ENCODE peak calls at places on chromosome 1, in four cellular contexts. C, G, T and E are unnamed samples.

GRCh38 chr1:28428012-28428411 is 58.5 kb downstream of the PHACTR4 start:
- DNase-seq in C (no peak), G (no peak), T (no peak), E (no peak)

GRCh38 chr1:234149217-234149616 is 224.0 kb upstream of the COA6 start:
- DNase-seq in C (no peak), G (no peak), T (no peak), E (no peak)

GRCh38 chr1:197750366-197750765 is 24.9 kb downstream of the DENND1B start:
- DNase-seq in C (no peak), G (no peak), T (no peak), E (no peak)

GRCh38 chr1:160018900-160019299 is 12.9 kb downstream of the PIGM start:
- DNase-seq in C (no peak), G (no peak), T (no peak), E (peak; percentile 38)

GRCh38 chr1:229693124-229693523 is 67.1 kb downstream of the URB2 start:
- DNase-seq in C (peak; percentile 27), G (no peak), T (no peak), E (no peak)

GRCh38 chr1:81600363-81600762 is 200.4 kb upstream of the ADGRL2 start:
- DNase-seq in C (no peak), G (no peak), T (no peak), E (no peak)

GRCh38 chr1:61887076-61887867 is 145.0 kb downstream of the PATJ start:
- DNase-seq in C (peak; percentile 11), G (no peak), T (no peak), E (peak; percentile 8)

GRCh38 chr1:178451529-178451928 is 45.2 kb downstream of the CLEC20A start:
- DNase-seq in C (no peak), G (no peak), T (no peak), E (peak; percentile 42)

GRCh38 chr1:110339427-110340206 is 440 bp downstream of the RBM15 start:
- DNase-seq in C (peak; percentile 45), G (peak; percentile 72), T (no peak), E (peak; percentile 39)

GRCh38 chr1:179082308-179083030 is 599 bp downstream of the TOR3A start:
- DNase-seq in C (peak; percentile 28), G (peak; percentile 72), T (peak; percentile 31), E (peak; percentile 16)

GRCh38 chr1:53583903-53584210 is 124.7 kb downstream of the DMRTB1 start:
- DNase-seq in C (no peak), G (peak; percentile 37), T (peak; percentile 4), E (no peak)
- H3K4me3 ChIP-seq in C (no peak overlapping the region), G (no peak overlapping the region), T (no peak overlapping the region), E (no peak overlapping the region)

GRCh38 chr1:242184955-242185354 is 186.1 kb upstream of the MAP1LC3C start:
- DNase-seq in C (no peak), G (no peak), T (no peak), E (no peak)

DNA sequence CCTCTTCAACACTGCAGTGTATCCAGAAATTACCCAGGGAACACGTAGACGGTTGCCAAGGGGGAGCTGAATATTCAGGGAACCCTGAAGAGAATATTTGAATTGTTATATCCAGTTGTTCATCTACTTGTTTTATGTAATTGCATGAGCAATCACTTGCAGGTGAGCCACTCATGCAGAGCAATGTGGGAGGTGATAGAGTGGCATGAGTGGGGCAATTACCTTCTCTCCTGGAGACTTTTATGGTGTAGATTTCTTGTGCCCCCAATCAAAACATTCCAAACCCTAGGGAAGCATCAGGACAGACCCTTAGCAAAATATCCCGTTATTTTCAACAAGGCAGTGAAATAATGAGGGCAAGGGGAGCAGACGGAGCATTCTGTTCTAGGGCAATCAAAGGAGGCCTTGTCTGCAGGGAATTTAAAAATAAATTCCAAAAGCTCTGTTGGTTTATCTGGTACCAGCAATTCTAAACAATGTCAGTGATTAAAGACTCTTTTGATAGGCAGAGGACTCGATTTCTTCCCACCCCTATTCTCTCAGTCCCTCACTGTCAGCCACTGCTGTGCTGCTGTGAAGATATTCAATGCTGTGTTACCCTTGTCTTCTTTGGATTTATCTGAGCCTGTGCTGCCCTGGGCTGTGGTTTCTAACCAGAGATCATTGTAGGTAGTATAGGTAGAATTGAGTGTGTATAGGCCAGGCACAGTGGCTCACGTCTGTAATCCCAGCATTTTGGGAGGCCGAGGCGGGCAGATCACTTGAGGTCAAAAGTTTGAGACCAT is 180.2 kb upstream of the MAP1LC3C start:
- DNase-seq in C (no peak), G (no peak), T (no peak), E (no peak)
- H3K4me3 ChIP-seq in C (no peak overlapping the region), G (no peak overlapping the region), T (no peak overlapping the region), E (no peak overlapping the region)

GRCh38 chr1:19462781-19463180 is 22.6 kb downstream of the CAPZB start:
- DNase-seq in C (no peak), G (no peak), T (no peak), E (no peak)
- H3K4me3 ChIP-seq in C (no peak overlapping the region), G (no peak overlapping the region), T (no peak overlapping the region), E (no peak overlapping the region)

DNA sequence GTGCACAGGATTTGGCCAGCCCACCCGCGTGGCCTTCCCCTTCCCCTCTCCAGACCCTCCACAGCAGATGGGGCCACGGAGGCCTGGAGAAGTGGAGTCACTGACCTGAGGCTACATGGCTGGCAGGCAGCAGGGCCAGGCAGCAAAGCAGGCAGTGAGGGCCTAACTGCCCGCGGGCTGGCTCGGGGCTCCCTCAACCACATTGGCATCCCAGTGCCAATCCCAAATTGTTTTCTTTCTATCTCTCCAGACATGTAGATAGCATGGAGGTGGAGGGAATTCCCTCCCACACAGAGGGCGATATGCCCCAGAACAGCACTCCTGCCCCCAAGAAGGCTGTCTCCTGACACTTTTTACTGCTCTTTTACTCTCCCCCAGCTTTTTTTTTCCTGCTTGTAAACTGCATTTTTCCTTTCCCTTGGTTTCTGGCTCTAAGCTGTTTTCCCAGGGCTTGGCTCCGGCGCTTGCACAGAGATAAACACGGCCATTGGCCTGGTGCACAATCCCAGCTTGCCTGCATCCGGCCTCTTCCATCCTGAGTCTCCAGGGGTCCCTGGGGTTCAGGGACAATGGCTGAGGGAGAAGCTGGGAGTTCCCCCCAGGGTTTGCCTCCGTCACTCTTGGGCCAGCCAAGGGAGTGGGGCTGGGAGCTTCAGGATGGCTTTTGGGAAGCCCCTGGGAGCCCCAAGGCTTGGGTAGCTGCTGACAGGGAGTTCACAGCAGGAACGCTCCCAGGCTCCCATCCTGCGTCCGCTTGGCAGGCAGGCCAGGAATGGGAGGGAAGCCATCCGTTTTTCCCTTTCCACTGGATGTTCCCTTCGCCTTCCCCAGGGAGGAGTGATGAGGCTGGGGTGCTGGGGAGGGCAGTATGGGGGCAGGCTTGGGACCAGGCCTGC is 7.0 kb downstream of the EPHX1 start:
- DNase-seq in C (peak; percentile 86), G (peak; percentile 93), T (peak; percentile 79), E (peak; percentile 66)
- H3K4me3 ChIP-seq in C (peak overlapping the region; percentile 5), G (no peak overlapping the region), T (peak overlapping the region; percentile 1), E (no peak overlapping the region)

GRCh38 chr1:113982955-113983742 is 3.9 kb downstream of the OLFML3 start:
- DNase-seq in C (no peak), G (peak; percentile 56), T (no peak), E (no peak)
- H3K4me3 ChIP-seq in C (peak overlapping the region; percentile 16), G (peak overlapping the region; percentile 29), T (peak overlapping the region; percentile 32), E (peak overlapping the region; percentile 44)

DNA sequence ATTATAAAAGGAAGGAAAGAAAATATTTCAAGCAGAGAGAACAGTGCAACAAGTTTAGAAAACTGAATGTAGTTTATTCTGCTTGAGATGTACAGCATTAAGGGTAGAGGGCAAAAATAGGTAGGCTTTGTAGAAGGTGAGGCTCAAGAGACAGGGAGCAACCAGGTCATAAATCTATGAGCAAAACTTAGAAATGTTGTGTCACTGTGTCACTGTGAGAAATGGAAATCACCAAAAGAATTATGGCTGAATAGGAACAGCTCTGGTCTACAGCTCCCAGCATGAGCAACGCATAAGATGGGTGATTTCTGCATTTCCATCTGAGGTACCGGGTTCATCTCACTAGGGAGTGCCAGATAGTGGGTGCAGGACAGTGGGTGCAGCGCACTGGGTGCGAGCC is 53.6 kb downstream of the TNFSF4 start:
- DNase-seq in C (no peak), G (no peak), T (no peak), E (no peak)
- H3K4me3 ChIP-seq in C (no peak overlapping the region), G (no peak overlapping the region), T (no peak overlapping the region), E (no peak overlapping the region)

GRCh38 chr1:101026394-101026788 is 807 bp upstream of the DPH5 start:
- DNase-seq in C (no peak), G (no peak), T (no peak), E (no peak)

GRCh38 chr1:101025680-101026393 is at the start of gene DPH5:
- DNase-seq in C (peak; percentile 88), G (peak; percentile 95), T (peak; percentile 88), E (peak; percentile 93)

GRCh38 chr1:101022294-101022693 is 3.3 kb downstream of the DPH5 start:
- DNase-seq in C (no peak), G (no peak), T (no peak), E (peak; percentile 70)

GRCh38 chr1:101027194-101027772 is 1.7 kb upstream of the DPH5 start:
- DNase-seq in C (no peak), G (no peak), T (no peak), E (no peak)

DNA sequence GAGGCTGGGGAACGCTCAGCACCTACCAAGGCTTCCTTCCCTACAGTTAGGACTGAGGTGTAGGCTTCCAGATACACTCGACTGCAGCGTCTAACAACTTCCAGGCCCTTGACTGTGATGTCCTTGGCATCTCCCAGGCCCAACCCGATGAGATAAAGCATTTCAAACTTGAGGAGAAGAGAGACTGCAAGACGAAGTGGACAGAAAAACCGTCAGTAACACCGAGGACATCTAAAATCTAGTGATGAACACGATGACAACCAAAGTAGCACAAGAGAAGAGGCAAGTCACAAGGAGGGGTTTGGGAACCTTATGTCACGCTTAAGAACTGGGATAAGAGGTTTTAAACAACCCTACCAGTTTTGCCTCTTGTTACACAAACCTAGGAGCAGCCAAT is 303 bp downstream of the DPH5 start:
- DNase-seq in C (no peak), G (no peak), T (no peak), E (peak; percentile 33)
- H3K4me3 ChIP-seq in C (peak overlapping the region; percentile 71), G (peak overlapping the region; percentile 93), T (peak overlapping the region; percentile 82), E (peak overlapping the region; percentile 81)

GRCh38 chr1:76129731-76130130 is 55.2 kb downstream of the ST6GALNAC3 start:
- DNase-seq in C (no peak), G (no peak), T (no peak), E (no peak)
- H3K4me3 ChIP-seq in C (no peak overlapping the region), G (no peak overlapping the region), T (no peak overlapping the region), E (no peak overlapping the region)